ENCODE peak calls at places on chromosomes 16 and 17, in nine cellular contexts. E, W, G, R, Q, M, H, L and O are unnamed samples.

GRCh38 chr16:84308120-84308519 is 13.4 kb downstream of the WFDC1 start:
- DNase-seq in E (no peak), W (peak; percentile 40), G (peak; percentile 31), R (peak; percentile 34), Q (peak; percentile 24), M (no peak), H (no peak), L (peak; percentile 87), O (peak; percentile 40)

GRCh38 chr17:82289822-82290541 is 16.5 kb upstream of the CSNK1D start:
- DNase-seq in E (no peak), W (no peak), G (no peak), R (no peak), Q (no peak), M (no peak), H (no peak), L (no peak), O (no peak)

GRCh38 chr16:58419241-58420012 is 27.2 kb downstream of the GINS3 start:
- DNase-seq in E (peak; percentile 43), W (no peak), G (no peak), R (no peak), Q (no peak), M (no peak), H (no peak), L (no peak), O (no peak)

GRCh38 chr17:82544431-82545070 is 25.0 kb downstream of the FOXK2 start:
- DNase-seq in E (peak; percentile 62), W (peak; percentile 45), G (no peak), R (no peak), Q (no peak), M (no peak), H (no peak), L (no peak), O (no peak)

GRCh38 chr16:56163089-56163488 is 28.2 kb upstream of the GNAO1 start:
- DNase-seq in E (no peak), W (no peak), G (no peak), R (no peak), Q (no peak), M (no peak), H (no peak), L (no peak), O (no peak)

GRCh38 chr16:2777231-2777902 is at the start of gene ELOB:
- DNase-seq in E (peak; percentile 80), W (peak; percentile 88), G (peak; percentile 89), R (peak; percentile 73), Q (peak; percentile 91), M (peak; percentile 82), H (peak; percentile 97), L (peak; percentile 93), O (peak; percentile 86)

GRCh38 chr16:64751906-64752305 is 370.0 kb downstream of the CDH11 start:
- DNase-seq in E (no peak), W (no peak), G (no peak), R (peak; percentile 90), Q (no peak), M (no peak), H (no peak), L (no peak), O (no peak)

GRCh38 chr16:17346774-17347569 is 123.8 kb downstream of the XYLT1 start:
- DNase-seq in E (no peak), W (no peak), G (no peak), R (no peak), Q (no peak), M (no peak), H (no peak), L (no peak), O (peak; percentile 56)

GRCh38 chr16:88510091-88510719 is 57.1 kb downstream of the ZFPM1 start:
- DNase-seq in E (no peak), W (no peak), G (no peak), R (no peak), Q (no peak), M (no peak), H (no peak), L (no peak), O (no peak)

GRCh38 chr16:3857189-3858013 is 23.1 kb downstream of the CREBBP start:
- DNase-seq in E (peak; percentile 70), W (peak; percentile 64), G (no peak), R (peak; percentile 67), Q (no peak), M (no peak), H (no peak), L (peak; percentile 80), O (no peak)

GRCh38 chr16:83187404-83187803 is 560.6 kb downstream of the CDH13 start:
- DNase-seq in E (no peak), W (no peak), G (no peak), R (peak; percentile 89), Q (no peak), M (no peak), H (no peak), L (no peak), O (no peak)

GRCh38 chr17:35433075-35433894 is 985 bp upstream of the SLFN12 start:
- DNase-seq in E (peak; percentile 88), W (peak; percentile 83), G (peak; percentile 67), R (peak; percentile 100), Q (peak; percentile 83), M (no peak), H (no peak), L (peak; percentile 93), O (peak; percentile 80)

GRCh38 chr17:37233001-37233400 is 142.8 kb upstream of the C17orf78 start:
- DNase-seq in E (no peak), W (no peak), G (no peak), R (no peak), Q (no peak), M (no peak), H (no peak), L (no peak), O (no peak)

GRCh38 chr16:9134739-9135138 is 43.3 kb downstream of the HAPSTR1 start:
- DNase-seq in E (no peak), W (no peak), G (peak; percentile 62), R (peak; percentile 55), Q (peak; percentile 26), M (no peak), H (no peak), L (peak; percentile 65), O (peak; percentile 66)

GRCh38 chr17:13634001-13634400 is 32.3 kb upstream of the HS3ST3A1 start:
- DNase-seq in E (no peak), W (no peak), G (no peak), R (peak; percentile 15), Q (no peak), M (no peak), H (no peak), L (no peak), O (no peak)

GRCh38 chr16:57620316-57621231 is 7.9 kb upstream of the ADGRG1 start:
- DNase-seq in E (peak; percentile 12), W (no peak), G (peak; percentile 72), R (no peak), Q (no peak), M (peak; percentile 5), H (no peak), L (peak; percentile 49), O (no peak)

GRCh38 chr17:63842173-63842539 is 329 bp downstream of the SMARCD2 start:
- DNase-seq in E (peak; percentile 40), W (peak; percentile 50), G (no peak), R (no peak), Q (peak; percentile 48), M (no peak), H (no peak), L (peak; percentile 77), O (no peak)
- TF ChIP-seq POLR2A in E (no peak), W (no peak), G (no peak), R (no peak), Q (no peak), M (no peak), H (no peak), L (no peak), O (no peak)

GRCh38 chr17:57903961-57904360 is 51.3 kb downstream of the CUEDC1 start:
- DNase-seq in E (no peak), W (no peak), G (no peak), R (no peak), Q (no peak), M (no peak), H (no peak), L (no peak), O (no peak)
- H3K4me1 ChIP-seq in E (no peaks in the 10 kb centered on the region), W (peaks cover 10% of the 10 kb centered on the region), G (peaks cover 64% of the 10 kb centered on the region), R (peaks cover 32% of the 10 kb centered on the region), Q (peaks cover 10% of the 10 kb centered on the region), M (peaks cover 70% of the 10 kb centered on the region), H (peaks cover 89% of the 10 kb centered on the region), L (no peaks in the 10 kb centered on the region), O (peaks cover 24% of the 10 kb centered on the region)

DNA sequence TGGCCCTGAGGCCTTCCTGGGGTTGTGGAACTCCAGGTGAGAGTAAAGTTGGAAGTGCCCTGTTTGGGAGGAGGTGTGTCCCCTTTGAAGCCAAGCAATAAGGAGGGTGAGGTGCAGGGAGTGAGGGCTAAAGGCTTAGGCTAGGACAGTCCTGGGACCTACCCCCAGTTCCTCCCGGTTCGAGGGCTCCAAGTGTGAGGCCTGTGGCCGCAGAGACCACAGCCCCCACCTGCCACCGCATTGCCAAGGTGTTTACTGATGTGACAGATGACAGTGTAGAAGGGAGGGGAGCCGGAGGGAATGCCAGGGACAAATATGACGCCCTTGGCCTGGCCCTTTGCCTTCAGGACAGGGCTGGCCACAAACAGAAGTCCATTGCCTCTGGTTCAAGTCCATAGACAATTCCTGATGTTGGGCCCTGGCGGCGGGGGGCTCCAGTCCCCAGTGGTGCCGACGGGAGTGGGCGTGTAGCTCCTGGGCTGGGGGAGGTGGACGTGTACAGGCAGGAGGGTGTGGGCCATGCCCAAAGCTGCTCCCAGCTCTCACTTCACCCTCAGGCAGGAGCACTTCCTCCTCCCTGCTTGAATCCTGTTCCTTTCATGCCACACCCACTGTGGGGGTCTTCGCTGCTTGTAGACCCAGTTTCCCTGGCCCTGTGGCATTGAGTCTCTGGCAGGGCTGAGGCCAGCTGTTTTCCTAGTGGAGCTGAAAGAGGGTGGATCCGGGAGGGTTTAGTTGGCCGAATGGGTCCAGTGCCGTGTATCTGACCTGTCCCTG is 3.2 kb downstream of the ADORA2B start:
- DNase-seq in E (no peak), W (no peak), G (no peak), R (no peak), Q (no peak), M (no peak), H (no peak), L (no peak), O (no peak)
- TF ChIP-seq POLR2A in E (no peak), W (no peak), G (no peak), R (no peak), Q (no peak), M (no peak), H (no peak), L (no peak), O (no peak)

GRCh38 chr16:15990902-15991301 is 41.5 kb downstream of the ABCC1 start:
- DNase-seq in E (no peak), W (no peak), G (no peak), R (no peak), Q (no peak), M (no peak), H (no peak), L (no peak), O (no peak)

GRCh38 chr16:15985144-15985543 is 35.7 kb downstream of the ABCC1 start:
- DNase-seq in E (no peak), W (no peak), G (no peak), R (no peak), Q (no peak), M (no peak), H (no peak), L (no peak), O (no peak)

GRCh38 chr16:15988268-15989013 is 39.0 kb downstream of the ABCC1 start:
- DNase-seq in E (no peak), W (no peak), G (no peak), R (peak; percentile 64), Q (no peak), M (no peak), H (no peak), L (no peak), O (no peak)

GRCh38 chr16:15983898-15984297 is 34.5 kb downstream of the ABCC1 start:
- DNase-seq in E (no peak), W (no peak), G (no peak), R (peak; percentile 72), Q (peak; percentile 59), M (no peak), H (no peak), L (no peak), O (no peak)

GRCh38 chr16:15986261-15986660 is 36.8 kb downstream of the ABCC1 start:
- DNase-seq in E (no peak), W (no peak), G (no peak), R (no peak), Q (no peak), M (no peak), H (no peak), L (no peak), O (no peak)
- H3K4me1 ChIP-seq in E (no peaks in the 10 kb centered on the region), W (peaks cover 13% of the 10 kb centered on the region), G (no peaks in the 10 kb centered on the region), R (peaks cover 33% of the 10 kb centered on the region), Q (no peaks in the 10 kb centered on the region), M (peaks cover 4% of the 10 kb centered on the region), H (peaks cover 96% of the 10 kb centered on the region), L (no peaks in the 10 kb centered on the region), O (peaks cover 14% of the 10 kb centered on the region)